ENCODE peak calls at places on chromosome 14, in six cellular contexts. One of them, this sample, is unnamed.

GRCh38 chr14:105300542-105301102 is at the start of gene BRF1:
- DNase-seq in HuH-7: peak; percentile 91
- DNase-seq in GDM1: peak; percentile 97
- DNase-seq in A549: peak; percentile 97
- DNase-seq in stimulated activated CD4-positive, alpha-beta T cell treated with anti-CD3 and anti-CD28 coated beads, TNF-alpha, amount 100 ng/mL, for 1 hour: peak; percentile 91
- DNase-seq in erythroblast: peak; percentile 95
- DNase-seq in this sample: peak; percentile 95

GRCh38 chr14:103849151-103850013 is 2.0 kb upstream of the PPP1R13B start:
- DNase-seq in HuH-7: no peak
- DNase-seq in A549: no peak
- DNase-seq in GDM1: no peak
- DNase-seq in erythroblast: no peak
- DNase-seq in stimulated activated CD4-positive, alpha-beta T cell treated with anti-CD3 and anti-CD28 coated beads, TNF-alpha, amount 100 ng/mL, for 1 hour: no peak
- DNase-seq in this sample: no peak

GRCh38 chr14:24426912-24427536 is 2.4 kb downstream of the CBLN3 start:
- DNase-seq in HuH-7: peak; percentile 62
- DNase-seq in erythroblast: peak; percentile 25
- DNase-seq in GDM1: no peak
- DNase-seq in A549: no peak
- DNase-seq in stimulated activated CD4-positive, alpha-beta T cell treated with anti-CD3 and anti-CD28 coated beads, TNF-alpha, amount 100 ng/mL, for 1 hour: no peak
- DNase-seq in this sample: no peak

GRCh38 chr14:103118663-103119404 is 4.4 kb upstream of the TNFAIP2 start:
- DNase-seq in HuH-7: no peak
- DNase-seq in stimulated activated CD4-positive, alpha-beta T cell treated with anti-CD3 and anti-CD28 coated beads, TNF-alpha, amount 100 ng/mL, for 1 hour: no peak
- DNase-seq in A549: no peak
- DNase-seq in erythroblast: peak; percentile 11
- DNase-seq in GDM1: peak; percentile 79
- DNase-seq in this sample: no peak

GRCh38 chr14:51521764-51522163 is 129.9 kb upstream of the FRMD6 start:
- DNase-seq in A549: no peak
- DNase-seq in stimulated activated CD4-positive, alpha-beta T cell treated with anti-CD3 and anti-CD28 coated beads, TNF-alpha, amount 100 ng/mL, for 1 hour: no peak
- DNase-seq in HuH-7: no peak
- DNase-seq in erythroblast: no peak
- DNase-seq in GDM1: no peak
- DNase-seq in this sample: no peak

GRCh38 chr14:66717571-66718140 is 209.7 kb downstream of the GPHN start:
- DNase-seq in HuH-7: no peak
- DNase-seq in erythroblast: no peak
- DNase-seq in GDM1: peak; percentile 93
- DNase-seq in A549: no peak
- DNase-seq in stimulated activated CD4-positive, alpha-beta T cell treated with anti-CD3 and anti-CD28 coated beads, TNF-alpha, amount 100 ng/mL, for 1 hour: no peak
- DNase-seq in this sample: no peak

GRCh38 chr14:72443991-72444431 is 449.9 kb downstream of the DPF3 start:
- DNase-seq in erythroblast: no peak
- DNase-seq in HuH-7: no peak
- DNase-seq in A549: no peak
- DNase-seq in GDM1: peak; percentile 51
- DNase-seq in stimulated activated CD4-positive, alpha-beta T cell treated with anti-CD3 and anti-CD28 coated beads, TNF-alpha, amount 100 ng/mL, for 1 hour: no peak
- DNase-seq in this sample: peak; percentile 90

GRCh38 chr14:74963705-74964271 is 8.4 kb upstream of the PGF start:
- DNase-seq in A549: no peak
- DNase-seq in GDM1: no peak
- DNase-seq in HuH-7: no peak
- DNase-seq in erythroblast: no peak
- DNase-seq in stimulated activated CD4-positive, alpha-beta T cell treated with anti-CD3 and anti-CD28 coated beads, TNF-alpha, amount 100 ng/mL, for 1 hour: no peak
- DNase-seq in this sample: no peak

GRCh38 chr14:76729195-76729594 is 32.1 kb upstream of the VASH1 start:
- DNase-seq in HuH-7: no peak
- DNase-seq in GDM1: no peak
- DNase-seq in A549: no peak
- DNase-seq in stimulated activated CD4-positive, alpha-beta T cell treated with anti-CD3 and anti-CD28 coated beads, TNF-alpha, amount 100 ng/mL, for 1 hour: no peak
- DNase-seq in erythroblast: no peak
- DNase-seq in this sample: no peak

GRCh38 chr14:93997082-93997481 is at the start of gene CCDC197:
- DNase-seq in GDM1: no peak
- DNase-seq in erythroblast: no peak
- DNase-seq in A549: no peak
- DNase-seq in stimulated activated CD4-positive, alpha-beta T cell treated with anti-CD3 and anti-CD28 coated beads, TNF-alpha, amount 100 ng/mL, for 1 hour: no peak
- DNase-seq in HuH-7: no peak
- DNase-seq in this sample: no peak

GRCh38 chr14:71166434-71166833 is 259.2 kb downstream of the PCNX1 start:
- DNase-seq in erythroblast: peak; percentile 10
- DNase-seq in GDM1: no peak
- DNase-seq in A549: peak; percentile 55
- DNase-seq in stimulated activated CD4-positive, alpha-beta T cell treated with anti-CD3 and anti-CD28 coated beads, TNF-alpha, amount 100 ng/mL, for 1 hour: no peak
- DNase-seq in HuH-7: peak; percentile 70
- DNase-seq in this sample: peak; percentile 39

GRCh38 chr14:92570863-92571262 is 57.3 kb downstream of the RIN3 start:
- DNase-seq in stimulated activated CD4-positive, alpha-beta T cell treated with anti-CD3 and anti-CD28 coated beads, TNF-alpha, amount 100 ng/mL, for 1 hour: no peak
- DNase-seq in GDM1: no peak
- DNase-seq in HuH-7: no peak
- DNase-seq in A549: no peak
- DNase-seq in erythroblast: no peak
- DNase-seq in this sample: no peak

GRCh38 chr14:84937449-84937848 is 592.5 kb upstream of the FLRT2 start:
- DNase-seq in erythroblast: no peak
- DNase-seq in HuH-7: no peak
- DNase-seq in A549: no peak
- DNase-seq in GDM1: no peak
- DNase-seq in stimulated activated CD4-positive, alpha-beta T cell treated with anti-CD3 and anti-CD28 coated beads, TNF-alpha, amount 100 ng/mL, for 1 hour: no peak
- DNase-seq in this sample: peak; percentile 35

GRCh38 chr14:71403673-71404072 is 496.4 kb downstream of the PCNX1 start:
- DNase-seq in A549: peak; percentile 20
- DNase-seq in HuH-7: peak; percentile 30
- DNase-seq in stimulated activated CD4-positive, alpha-beta T cell treated with anti-CD3 and anti-CD28 coated beads, TNF-alpha, amount 100 ng/mL, for 1 hour: no peak
- DNase-seq in GDM1: no peak
- DNase-seq in erythroblast: peak; percentile 47
- DNase-seq in this sample: peak; percentile 34

GRCh38 chr14:74275265-74275841 is 27.4 kb downstream of the ABCD4 start:
- DNase-seq in stimulated activated CD4-positive, alpha-beta T cell treated with anti-CD3 and anti-CD28 coated beads, TNF-alpha, amount 100 ng/mL, for 1 hour: no peak
- DNase-seq in HuH-7: no peak
- DNase-seq in A549: peak; percentile 24
- DNase-seq in GDM1: no peak
- DNase-seq in erythroblast: peak; percentile 26
- DNase-seq in this sample: peak; percentile 93

GRCh38 chr14:89965839-89966238 is 10.1 kb downstream of the TDP1 start:
- DNase-seq in GDM1: no peak
- DNase-seq in erythroblast: no peak
- DNase-seq in stimulated activated CD4-positive, alpha-beta T cell treated with anti-CD3 and anti-CD28 coated beads, TNF-alpha, amount 100 ng/mL, for 1 hour: no peak
- DNase-seq in HuH-7: no peak
- DNase-seq in A549: no peak
- DNase-seq in this sample: no peak

GRCh38 chr14:84003316-84003715 is 1526.6 kb upstream of the FLRT2 start:
- DNase-seq in A549: no peak
- DNase-seq in erythroblast: no peak
- DNase-seq in stimulated activated CD4-positive, alpha-beta T cell treated with anti-CD3 and anti-CD28 coated beads, TNF-alpha, amount 100 ng/mL, for 1 hour: no peak
- DNase-seq in GDM1: no peak
- DNase-seq in HuH-7: no peak
- DNase-seq in this sample: no peak

GRCh38 chr14:23102801-23103200 is 2.0 kb downstream of the CIROP start:
- DNase-seq in erythroblast: no peak
- DNase-seq in stimulated activated CD4-positive, alpha-beta T cell treated with anti-CD3 and anti-CD28 coated beads, TNF-alpha, amount 100 ng/mL, for 1 hour: no peak
- DNase-seq in HuH-7: no peak
- DNase-seq in GDM1: no peak
- DNase-seq in A549: no peak
- DNase-seq in this sample: no peak

GRCh38 chr14:104080557-104081492 is 4.7 kb upstream of the ASPG start:
- DNase-seq in stimulated activated CD4-positive, alpha-beta T cell treated with anti-CD3 and anti-CD28 coated beads, TNF-alpha, amount 100 ng/mL, for 1 hour: no peak
- DNase-seq in GDM1: no peak
- DNase-seq in HuH-7: no peak
- DNase-seq in A549: no peak
- DNase-seq in erythroblast: no peak
- DNase-seq in this sample: no peak

GRCh38 chr14:86838363-86838762 is 1154.6 kb downstream of the GALC start:
- DNase-seq in erythroblast: peak; percentile 7
- DNase-seq in A549: peak; percentile 12
- DNase-seq in GDM1: no peak
- DNase-seq in stimulated activated CD4-positive, alpha-beta T cell treated with anti-CD3 and anti-CD28 coated beads, TNF-alpha, amount 100 ng/mL, for 1 hour: no peak
- DNase-seq in HuH-7: no peak
- DNase-seq in this sample: no peak

GRCh38 chr14:35695647-35696046 is 113.4 kb downstream of the RALGAPA1 start:
- DNase-seq in A549: no peak
- DNase-seq in GDM1: no peak
- DNase-seq in stimulated activated CD4-positive, alpha-beta T cell treated with anti-CD3 and anti-CD28 coated beads, TNF-alpha, amount 100 ng/mL, for 1 hour: no peak
- DNase-seq in erythroblast: no peak
- DNase-seq in HuH-7: no peak
- DNase-seq in this sample: no peak

GRCh38 chr14:38994721-38995120 is 108.3 kb downstream of the SEC23A start:
- DNase-seq in GDM1: no peak
- DNase-seq in HuH-7: no peak
- DNase-seq in stimulated activated CD4-positive, alpha-beta T cell treated with anti-CD3 and anti-CD28 coated beads, TNF-alpha, amount 100 ng/mL, for 1 hour: no peak
- DNase-seq in erythroblast: no peak
- DNase-seq in A549: no peak
- DNase-seq in this sample: no peak

GRCh38 chr14:53470351-53471043 is 317.4 kb upstream of the DDHD1 start:
- DNase-seq in GDM1: no peak
- DNase-seq in HuH-7: no peak
- DNase-seq in erythroblast: no peak
- DNase-seq in stimulated activated CD4-positive, alpha-beta T cell treated with anti-CD3 and anti-CD28 coated beads, TNF-alpha, amount 100 ng/mL, for 1 hour: no peak
- DNase-seq in A549: no peak
- DNase-seq in this sample: no peak

This sample was measured in NCI-H82.